ENCODE peak calls at places on chromosomes 2 and 18, in eight cellular contexts. One of them, this sample, is unnamed.

GRCh38 chr2:74051504-74051903 is 66.8 kb downstream of the TET3 start:
- DNase-seq in hepatic stellate cell: no peak
- DNase-seq in endothelial cell: no peak
- DNase-seq in B cell: no peak
- DNase-seq in stimulated activated CD4-positive, alpha-beta T cell treated with anti-CD3 and anti-CD28 coated beads, Interleukin-15, amount 100 ng/mL, for 48 hours: no peak
- DNase-seq in fibroblast of the conjunctiva: no peak
- DNase-seq in kidney epithelial cell: no peak
- DNase-seq in RWPE1: no peak
- DNase-seq in this sample: no peak

GRCh38 chr2:201697899-201698298 is 545 bp downstream of the MPP4 start:
- DNase-seq in hepatic stellate cell: peak; percentile 31
- DNase-seq in B cell: no peak
- DNase-seq in RWPE1: peak; percentile 50
- DNase-seq in kidney epithelial cell: peak; percentile 42
- DNase-seq in fibroblast of the conjunctiva: peak; percentile 70
- DNase-seq in endothelial cell: no peak
- DNase-seq in stimulated activated CD4-positive, alpha-beta T cell treated with anti-CD3 and anti-CD28 coated beads, Interleukin-15, amount 100 ng/mL, for 48 hours: no peak
- DNase-seq in this sample: no peak

GRCh38 chr18:59672125-59672769 is 25.0 kb downstream of the CCBE1 start:
- DNase-seq in stimulated activated CD4-positive, alpha-beta T cell treated with anti-CD3 and anti-CD28 coated beads, Interleukin-15, amount 100 ng/mL, for 48 hours: no peak
- DNase-seq in hepatic stellate cell: no peak
- DNase-seq in RWPE1: no peak
- DNase-seq in kidney epithelial cell: no peak
- DNase-seq in fibroblast of the conjunctiva: no peak
- DNase-seq in B cell: no peak
- DNase-seq in endothelial cell: no peak
- DNase-seq in this sample: no peak

GRCh38 chr18:22827216-22827615 is 105.9 kb upstream of the RBBP8 start:
- DNase-seq in hepatic stellate cell: no peak
- DNase-seq in B cell: no peak
- DNase-seq in kidney epithelial cell: no peak
- DNase-seq in stimulated activated CD4-positive, alpha-beta T cell treated with anti-CD3 and anti-CD28 coated beads, Interleukin-15, amount 100 ng/mL, for 48 hours: no peak
- DNase-seq in endothelial cell: no peak
- DNase-seq in fibroblast of the conjunctiva: no peak
- DNase-seq in RWPE1: no peak
- DNase-seq in this sample: no peak

GRCh38 chr2:189370719-189371118 is 70.6 kb upstream of the WDR75 start:
- DNase-seq in B cell: no peak
- DNase-seq in kidney epithelial cell: no peak
- DNase-seq in stimulated activated CD4-positive, alpha-beta T cell treated with anti-CD3 and anti-CD28 coated beads, Interleukin-15, amount 100 ng/mL, for 48 hours: no peak
- DNase-seq in hepatic stellate cell: no peak
- DNase-seq in fibroblast of the conjunctiva: no peak
- DNase-seq in RWPE1: no peak
- DNase-seq in endothelial cell: no peak
- DNase-seq in this sample: no peak

GRCh38 chr2:134372611-134373131 is 118.8 kb downstream of the MGAT5 start:
- DNase-seq in endothelial cell: no peak
- DNase-seq in kidney epithelial cell: no peak
- DNase-seq in B cell: no peak
- DNase-seq in fibroblast of the conjunctiva: peak; percentile 74
- DNase-seq in stimulated activated CD4-positive, alpha-beta T cell treated with anti-CD3 and anti-CD28 coated beads, Interleukin-15, amount 100 ng/mL, for 48 hours: no peak
- DNase-seq in hepatic stellate cell: no peak
- DNase-seq in RWPE1: peak; percentile 25
- DNase-seq in this sample: no peak

GRCh38 chr2:6425037-6425436 is 440.7 kb downstream of the CMPK2 start:
- DNase-seq in hepatic stellate cell: no peak
- DNase-seq in fibroblast of the conjunctiva: no peak
- DNase-seq in endothelial cell: no peak
- DNase-seq in stimulated activated CD4-positive, alpha-beta T cell treated with anti-CD3 and anti-CD28 coated beads, Interleukin-15, amount 100 ng/mL, for 48 hours: no peak
- DNase-seq in B cell: no peak
- DNase-seq in kidney epithelial cell: no peak
- DNase-seq in RWPE1: no peak
- DNase-seq in this sample: no peak

GRCh38 chr2:204691911-204692510 is 146.7 kb downstream of the PARD3B start:
- DNase-seq in stimulated activated CD4-positive, alpha-beta T cell treated with anti-CD3 and anti-CD28 coated beads, Interleukin-15, amount 100 ng/mL, for 48 hours: no peak
- DNase-seq in endothelial cell: peak; percentile 56
- DNase-seq in fibroblast of the conjunctiva: peak; percentile 91
- DNase-seq in hepatic stellate cell: peak; percentile 16
- DNase-seq in B cell: no peak
- DNase-seq in RWPE1: peak; percentile 62
- DNase-seq in kidney epithelial cell: peak; percentile 72
- DNase-seq in this sample: peak; percentile 3

GRCh38 chr2:44713170-44713569 is 228.3 kb upstream of the SIX3 start:
- DNase-seq in B cell: peak; percentile 22
- DNase-seq in stimulated activated CD4-positive, alpha-beta T cell treated with anti-CD3 and anti-CD28 coated beads, Interleukin-15, amount 100 ng/mL, for 48 hours: no peak
- DNase-seq in RWPE1: peak; percentile 11
- DNase-seq in fibroblast of the conjunctiva: no peak
- DNase-seq in hepatic stellate cell: no peak
- DNase-seq in endothelial cell: no peak
- DNase-seq in kidney epithelial cell: no peak
- DNase-seq in this sample: no peak

GRCh38 chr2:83016343-83017110 is 1442.6 kb downstream of the SUCLG1 start:
- DNase-seq in hepatic stellate cell: no peak
- DNase-seq in endothelial cell: no peak
- DNase-seq in B cell: no peak
- DNase-seq in stimulated activated CD4-positive, alpha-beta T cell treated with anti-CD3 and anti-CD28 coated beads, Interleukin-15, amount 100 ng/mL, for 48 hours: no peak
- DNase-seq in fibroblast of the conjunctiva: no peak
- DNase-seq in RWPE1: no peak
- DNase-seq in kidney epithelial cell: no peak
- DNase-seq in this sample: no peak

This sample was measured in GM19239.